ENCODE peak calls at places on chromosomes 4 and X, in four cellular contexts. X is GM23248, R is neural progenitor cell, U is OCI-LY7. T is an unnamed sample.

GRCh38 chrX:103540145-103540544 is 20.9 kb upstream of the RAB40A start:
- DNase-seq in X (peak), R (no peak), U (no peak), T (no peak)

GRCh38 chrX:67674741-67675140 is 130.9 kb downstream of the AR start:
- DNase-seq in X (no peak), R (no peak), U (no peak), T (no peak)

GRCh38 chrX:130539721-130540321 is 138.0 kb downstream of the RBMX2 start:
- DNase-seq in X (peak), R (peak), U (peak), T (peak)

GRCh38 chr4:136355970-136356369 is 1176.3 kb downstream of the PCDH18 start:
- DNase-seq in X (no peak), R (no peak), U (no peak), T (no peak)

GRCh38 chrX:23779025-23779424 is 3.9 kb upstream of the SAT1 start:
- DNase-seq in X (peak), R (no peak), U (peak), T (no peak)

GRCh38 chrX:134572816-134573682 is 85.2 kb downstream of the PLAC1 start:
- DNase-seq in X (no peak), R (no peak), U (no peak), T (peak)

GRCh38 chr4:133801858-133802257 is 399.7 kb downstream of the PABPC4L start:
- DNase-seq in X (no peak), R (peak), U (no peak), T (no peak)

GRCh38 chr4:184991860-184992259 is 26.4 kb upstream of the HELT start:
- DNase-seq in X (no peak), R (no peak), U (no peak), T (no peak)

GRCh38 chrX:131277543-131278115 is 11.5 kb downstream of the IGSF1 start:
- DNase-seq in X (no peak), R (peak), U (no peak), T (no peak)

GRCh38 chrX:96683997-96684338 is 674 bp upstream of the DIAPH2 start:
- DNase-seq in X (no peak), R (peak), U (peak), T (no peak)

GRCh38 chr4:185656467-185656890 is 121.2 kb upstream of the PDLIM3 start:
- DNase-seq in X (peak), R (peak), U (no peak), T (no peak)

GRCh38 chr4:156977435-156978160 is 6.0 kb upstream of the PDGFC start:
- DNase-seq in X (peak), R (no peak), U (no peak), T (no peak)

GRCh38 chrX:72308566-72309296 is 3.0 kb upstream of the CITED1 start:
- DNase-seq in X (peak), R (peak), U (no peak), T (peak)

GRCh38 chr4:8505229-8505628 is 64.7 kb downstream of the TRMT44 start:
- DNase-seq in X (no peak), R (no peak), U (no peak), T (no peak)

GRCh38 chr4:28427306-28428085 is 1566.9 kb downstream of the STIM2 start:
- DNase-seq in X (no peak), R (no peak), U (no peak), T (no peak)

GRCh38 chr4:33959519-33959918 is 2284.8 kb downstream of the ARAP2 start:
- DNase-seq in X (peak), R (no peak), U (no peak), T (no peak)

GRCh38 chr4:73259552-73260140 is 1.0 kb upstream of the ANKRD17 start:
- DNase-seq in X (peak), R (no peak), U (peak), T (no peak)

GRCh38 chr4:81030617-81031388 is at the start of gene BMP3:
- DNase-seq in X (peak), R (peak), U (peak), T (no peak)

GRCh38 chrX:39854772-39855747 is 242.7 kb downstream of the BCOR start:
- DNase-seq in X (no peak), R (no peak), U (peak), T (no peak)

GRCh38 chr4:15234101-15234500 is 193.7 kb upstream of the C1QTNF7 start:
- DNase-seq in X (peak), R (no peak), U (no peak), T (no peak)

GRCh38 chr4:109389367-109390118 is 44.1 kb upstream of the SEC24B start:
- DNase-seq in X (no peak), R (no peak), U (peak), T (no peak)

GRCh38 chr4:68372588-68372987 is 22.7 kb upstream of the YTHDC1 start:
- DNase-seq in X (peak), R (no peak), U (no peak), T (no peak)

GRCh38 chrX:30572004-30572403 is 5.6 kb downstream of the TASL start:
- DNase-seq in X (no peak), R (no peak), U (no peak), T (no peak)

GRCh38 chr4:28251831-28252230 is 1391.2 kb downstream of the STIM2 start:
- DNase-seq in X (no peak), R (no peak), U (no peak), T (no peak)

DNA sequence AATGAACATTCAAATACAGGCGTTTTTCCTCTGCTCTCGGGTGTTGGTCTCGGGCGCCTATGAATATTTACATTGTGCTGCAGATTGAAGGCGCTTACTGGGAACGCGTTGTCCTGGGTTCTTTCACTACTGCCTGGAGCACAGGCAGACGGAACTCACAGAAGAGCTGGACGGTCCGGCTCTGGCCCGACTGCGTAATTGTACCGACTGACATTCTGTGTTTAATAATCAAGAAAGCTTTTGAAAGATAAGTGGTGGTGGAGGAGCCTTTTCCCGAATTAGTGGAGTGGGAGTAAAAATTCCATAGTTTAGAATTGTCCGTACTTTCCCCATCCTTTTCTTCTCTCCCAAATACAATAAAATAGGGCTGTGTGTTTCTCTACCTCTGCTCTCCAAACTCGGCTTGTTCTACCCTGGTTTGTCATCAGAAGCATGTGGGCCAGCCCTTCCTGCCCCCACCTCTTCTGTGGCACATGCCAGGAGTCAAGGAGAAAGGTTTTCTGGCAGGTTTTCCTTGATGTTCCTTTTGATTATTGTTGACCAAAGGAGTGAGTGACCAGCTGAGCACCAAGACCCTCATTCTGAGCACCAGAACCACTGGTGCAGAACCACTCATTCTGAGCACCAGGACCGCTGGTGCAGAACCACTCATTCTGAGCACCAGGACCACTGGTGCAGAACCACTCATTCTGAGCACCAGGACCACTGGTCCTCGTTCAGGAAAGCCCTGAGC is 2.3 kb downstream of the FHDC1 start:
- DNase-seq in X (peak), R (no peak), U (no peak), T (no peak)
- TF ChIP-seq EZH2phosphoT487 in X (no peak), R (peak), U (no peak), T (no peak)

DNA sequence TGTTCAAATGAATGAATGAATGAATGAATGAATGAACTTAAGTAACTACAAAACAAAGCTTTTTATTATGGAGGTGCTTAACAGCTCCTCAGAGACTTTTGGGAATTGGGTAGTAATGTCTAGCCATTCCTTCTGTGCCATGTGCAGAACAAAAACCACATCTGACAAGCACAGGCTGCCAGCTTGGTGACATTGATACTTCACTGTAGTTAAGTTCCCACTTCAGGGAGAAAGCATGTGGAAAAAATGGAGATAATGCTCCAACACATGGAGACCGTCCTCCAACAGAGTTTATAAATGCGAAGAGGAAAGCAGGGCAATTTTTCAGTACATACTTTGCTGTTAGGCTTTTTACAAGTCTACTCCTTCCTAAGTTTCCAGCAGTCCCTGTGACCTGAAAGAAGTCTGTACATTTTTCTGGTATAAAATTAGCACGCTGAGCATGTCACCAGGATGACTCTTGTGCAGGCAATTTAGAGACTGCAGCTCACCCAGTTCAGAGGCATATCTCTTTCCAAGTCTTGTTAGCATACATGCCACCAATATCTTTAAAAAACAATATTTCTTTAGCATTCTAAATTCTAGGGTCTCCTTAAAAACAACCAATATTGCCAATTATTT is 766.9 kb upstream of the IGFBP7 start:
- DNase-seq in X (no peak), R (no peak), U (no peak), T (no peak)
- TF ChIP-seq EZH2phosphoT487 in X (no peak), R (no peak), U (no peak), T (no peak)

DNA sequence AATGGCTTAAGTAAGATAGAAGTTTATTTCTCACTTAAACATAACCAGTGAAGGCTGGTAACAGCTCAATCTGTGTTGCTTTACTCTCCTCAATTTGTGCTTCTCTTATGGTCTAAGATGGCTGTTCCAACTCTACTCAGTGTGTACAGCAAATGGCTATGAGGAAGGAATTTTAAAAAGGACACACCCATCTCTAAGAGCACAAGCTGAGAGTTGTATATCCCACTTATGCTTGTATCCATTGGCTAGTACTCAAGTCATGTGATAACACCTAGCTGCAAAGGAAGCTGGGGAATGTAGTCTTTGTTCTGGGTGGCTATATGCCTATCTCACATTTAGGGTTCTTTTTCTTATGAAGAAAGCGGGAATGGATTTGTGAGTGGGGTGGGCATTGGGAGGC is 63.3 kb downstream of the GPAT3 start:
- DNase-seq in X (peak), R (no peak), U (peak), T (peak)
- TF ChIP-seq EZH2phosphoT487 in X (no peak), R (no peak), U (no peak), T (no peak)

GRCh38 chrX:13023526-13024469 is 20.6 kb downstream of the FAM9C start:
- DNase-seq in X (no peak), R (no peak), U (no peak), T (no peak)
- TF ChIP-seq EZH2phosphoT487 in X (no peak), R (no peak), U (no peak), T (no peak)

DNA sequence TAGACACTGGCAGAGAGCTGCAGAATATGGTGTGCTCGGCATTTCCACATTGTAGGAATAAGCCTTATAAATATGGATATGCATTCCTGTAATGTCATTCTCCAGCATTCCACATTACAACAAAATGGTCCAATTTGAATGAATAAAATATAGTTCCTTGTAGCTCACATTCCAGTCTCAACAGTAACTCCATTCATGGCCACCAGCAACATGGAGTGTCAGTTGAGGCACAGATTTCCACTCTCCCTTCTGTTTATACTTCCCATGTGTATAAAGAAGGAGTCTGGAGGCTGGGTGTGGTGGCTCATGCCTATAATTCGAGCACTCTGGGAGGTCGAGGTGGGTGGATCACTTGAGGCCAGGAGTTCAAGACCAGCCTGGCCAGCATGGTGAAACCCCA is 84.5 kb downstream of the AASDH start:
- DNase-seq in X (no peak), R (no peak), U (no peak), T (no peak)
- TF ChIP-seq EZH2phosphoT487 in X (no peak), R (no peak), U (no peak), T (no peak)

GRCh38 chr4:55604996-55605395 is 13.0 kb upstream of the PDCL2 start:
- DNase-seq in X (no peak), R (peak), U (no peak), T (no peak)

GRCh38 chr4:55598641-55599040 is 6.6 kb upstream of the PDCL2 start:
- DNase-seq in X (no peak), R (no peak), U (no peak), T (no peak)

GRCh38 chr4:55600640-55601039 is 8.6 kb upstream of the PDCL2 start:
- DNase-seq in X (no peak), R (no peak), U (no peak), T (no peak)
- TF ChIP-seq EZH2phosphoT487 in X (no peak), R (no peak), U (no peak), T (no peak)

GRCh38 chr4:119025440-119025839 is 110.2 kb upstream of the MYOZ2 start:
- DNase-seq in X (peak), R (no peak), U (no peak), T (peak)
- TF ChIP-seq EZH2phosphoT487 in X (no peak), R (no peak), U (no peak), T (no peak)

T was measured in HCT116.